ENCODE peak calls at places on chromosomes 7 and 10, in five cellular contexts. X is fibroblast of lung; K is esophagus squamous epithelium; G is CD8-positive, alpha-beta T cell; V is HCT116. Q is an unnamed sample.

GRCh38 chr10:124693801-124694416 is 50.3 kb downstream of the FAM53B start:
- DNase-seq in K (no peak), V (no peak), X (no peak), G (no peak), Q (no peak)

GRCh38 chr7:3404490-3404889 is 103.4 kb downstream of the SDK1 start:
- DNase-seq in G (no peak), V (no peak), K (no peak), X (peak), Q (no peak)

GRCh38 chr10:84460520-84460919 is 132.1 kb downstream of the CCSER2 start:
- DNase-seq in X (no peak), K (no peak), G (no peak), V (no peak), Q (no peak)

GRCh38 chr7:104627516-104627915 is 299.1 kb downstream of the LHFPL3 start:
- DNase-seq in K (no peak), G (no peak), V (no peak), X (peak), Q (peak)

GRCh38 chr7:42082144-42082543 is 154.9 kb downstream of the GLI3 start:
- DNase-seq in G (no peak), K (no peak), V (no peak), X (peak), Q (no peak)

GRCh38 chr10:122142652-122143237 is 128.4 kb upstream of the BTBD16 start:
- DNase-seq in G (no peak), X (no peak), K (no peak), V (no peak), Q (no peak)

GRCh38 chr7:35313575-35313974 is 59.7 kb upstream of the TBX20 start:
- DNase-seq in X (no peak), K (no peak), V (no peak), G (no peak), Q (no peak)

GRCh38 chr7:23277359-23277989 is 21.7 kb upstream of the MALSU1 start:
- DNase-seq in X (peak), V (peak), G (no peak), K (no peak), Q (no peak)

GRCh38 chr7:37208528-37208927 is 240.1 kb downstream of the ELMO1 start:
- DNase-seq in G (peak), X (peak), K (peak), V (peak), Q (no peak)

DNA sequence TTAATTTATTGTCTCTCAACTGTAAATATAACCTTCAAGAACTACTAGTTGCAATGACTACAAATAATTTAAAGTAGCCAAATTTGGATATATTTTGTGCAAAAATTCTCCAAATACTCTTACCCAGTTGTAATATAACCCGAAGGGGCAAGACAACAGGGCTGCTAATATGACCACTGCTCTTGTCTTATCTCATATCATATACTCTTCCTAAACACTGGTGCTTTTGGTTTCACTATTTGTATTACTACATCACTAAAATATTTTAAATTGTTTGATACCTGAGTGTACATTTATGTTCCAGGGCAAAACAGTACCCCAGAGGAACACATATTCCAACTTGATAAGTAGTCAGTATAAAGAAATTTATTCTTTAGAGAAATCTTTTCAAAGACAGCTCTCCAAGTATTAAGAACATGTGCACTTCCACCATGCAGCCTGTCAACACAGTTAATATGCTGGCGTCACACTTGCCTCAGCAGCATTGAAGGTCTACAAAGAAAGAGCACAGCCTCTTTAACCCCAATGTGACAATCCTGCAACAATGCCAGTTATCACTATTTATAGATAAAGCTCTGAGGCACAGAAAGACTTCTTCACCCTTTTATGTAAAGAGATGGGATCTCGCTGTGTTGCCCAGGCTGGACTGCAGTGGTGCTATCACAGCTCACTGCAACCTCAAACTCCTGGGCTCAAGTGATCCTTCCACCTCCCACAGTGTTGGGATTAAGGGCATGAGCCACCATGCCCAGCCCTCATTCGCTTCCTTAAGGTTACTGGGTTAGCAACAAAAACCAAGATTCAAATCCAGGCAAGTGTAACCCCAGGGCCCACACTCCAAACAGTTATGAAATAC is 37.8 kb downstream of the RHEB start:
- DNase-seq in G (no peak), V (no peak), K (no peak), X (no peak), Q (no peak)
- H3K27ac ChIP-seq in G (no peak), V (no peak), K (peak), X (no peak), Q (no peak)

DNA sequence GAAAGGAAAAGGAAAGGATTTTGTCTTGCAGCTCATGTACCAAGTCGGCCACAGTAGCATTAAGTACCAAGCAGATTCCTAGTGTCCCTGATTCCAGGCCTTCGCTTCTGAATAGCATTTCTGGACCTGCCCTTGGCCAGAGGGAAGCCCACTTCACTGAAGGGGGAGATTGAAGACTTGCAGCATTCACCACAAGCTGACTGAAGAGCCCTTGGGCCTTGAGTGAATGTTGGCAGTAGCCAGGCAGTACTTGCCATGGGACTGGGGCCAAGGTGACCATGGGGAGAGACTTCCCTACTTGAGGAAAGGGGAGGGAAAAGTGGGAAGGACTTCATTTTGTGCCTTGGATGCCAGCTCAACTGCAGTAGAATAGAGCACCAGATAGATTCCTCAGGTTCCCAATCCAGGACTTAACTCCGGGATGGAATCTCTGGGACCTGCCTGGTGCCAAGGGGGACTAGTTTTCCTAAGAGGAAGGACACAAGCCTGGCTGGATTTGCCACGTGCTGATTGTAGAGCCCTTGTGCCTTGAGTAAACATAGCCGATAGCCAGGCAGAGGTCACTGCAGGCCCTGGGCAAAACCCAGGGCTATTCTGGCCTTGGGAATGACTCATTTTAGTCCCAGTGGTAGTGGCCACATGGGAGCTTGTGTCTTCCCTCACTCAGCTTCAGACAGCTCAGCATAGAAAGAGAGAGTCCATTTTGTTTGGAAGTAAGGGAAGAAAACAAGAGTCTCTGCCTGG is 141.7 kb upstream of the KCND2 start:
- DNase-seq in G (no peak), V (no peak), X (no peak), K (no peak), Q (no peak)
- H3K27ac ChIP-seq in G (no peak), V (no peak), X (no peak), K (no peak), Q (no peak)

GRCh38 chr7:19080076-19080475 is 37.4 kb downstream of the TWIST1 start:
- DNase-seq in X (no peak), K (no peak), V (no peak), G (no peak), Q (no peak)
- H3K27ac ChIP-seq in X (no peak), K (no peak), V (no peak), G (no peak), Q (no peak)

GRCh38 chr10:119640875-119641526 is 10.2 kb upstream of the BAG3 start:
- DNase-seq in G (no peak), X (no peak), K (no peak), V (no peak), Q (no peak)

GRCh38 chr10:119634219-119634544 is 17.0 kb upstream of the BAG3 start:
- DNase-seq in G (no peak), K (no peak), X (peak), V (no peak), Q (no peak)

GRCh38 chr10:119638982-119639381 is 12.2 kb upstream of the BAG3 start:
- DNase-seq in G (no peak), K (no peak), V (no peak), X (no peak), Q (no peak)

GRCh38 chr10:119640384-119640783 is 10.8 kb upstream of the BAG3 start:
- DNase-seq in K (no peak), G (no peak), X (no peak), V (no peak), Q (no peak)

DNA sequence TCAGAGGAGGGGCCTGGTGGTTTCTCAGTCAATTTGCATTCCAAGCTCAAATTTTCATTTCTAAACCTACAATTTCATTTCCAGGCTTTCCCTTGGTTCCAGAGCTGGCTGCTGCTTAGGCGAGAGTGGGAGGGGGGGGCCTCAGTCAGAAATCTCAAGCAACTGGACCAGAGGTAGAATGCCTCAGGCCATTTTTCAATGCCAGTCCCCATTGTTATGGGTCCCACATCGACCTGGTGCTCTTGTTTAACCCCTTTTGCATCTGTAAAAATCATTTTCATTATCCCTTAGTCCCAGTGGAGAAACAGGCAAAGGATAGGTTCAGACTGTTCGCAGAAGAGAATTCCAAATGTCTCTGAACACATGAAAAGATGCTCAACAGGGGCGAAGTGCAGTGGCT is 13.5 kb upstream of the BAG3 start:
- DNase-seq in K (no peak), V (no peak), X (no peak), G (no peak), Q (no peak)
- H3K27ac ChIP-seq in K (no peak), V (no peak), X (no peak), G (no peak), Q (no peak)

DNA sequence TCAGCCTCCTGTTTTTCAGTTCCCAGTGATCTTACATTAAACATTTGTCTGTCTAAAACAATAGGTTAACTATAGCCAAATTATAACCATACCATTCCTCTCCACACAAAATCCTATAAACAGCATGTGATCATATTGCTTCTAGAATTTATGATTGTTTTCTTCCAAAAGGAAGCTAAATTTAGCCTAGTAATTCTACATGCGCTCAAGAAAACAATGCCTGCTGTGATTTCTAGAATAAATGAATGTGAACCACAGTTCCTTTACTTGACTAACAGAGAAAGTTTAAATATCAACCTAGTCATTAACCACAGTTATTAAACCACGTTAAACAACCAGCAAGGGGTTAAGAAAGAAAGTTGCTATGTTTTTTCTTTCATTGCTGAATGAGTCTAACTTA is 26.4 kb downstream of the MET start:
- DNase-seq in V (no peak), X (no peak), K (no peak), G (no peak), Q (no peak)
- H3K27ac ChIP-seq in V (peak), X (no peak), K (no peak), G (no peak), Q (no peak)

GRCh38 chr10:126250527-126251310 is 137.6 kb downstream of the ADAM12 start:
- DNase-seq in G (no peak), V (no peak), X (no peak), K (no peak), Q (no peak)
- H3K27ac ChIP-seq in G (no peak), V (no peak), X (no peak), K (peak), Q (no peak)

DNA sequence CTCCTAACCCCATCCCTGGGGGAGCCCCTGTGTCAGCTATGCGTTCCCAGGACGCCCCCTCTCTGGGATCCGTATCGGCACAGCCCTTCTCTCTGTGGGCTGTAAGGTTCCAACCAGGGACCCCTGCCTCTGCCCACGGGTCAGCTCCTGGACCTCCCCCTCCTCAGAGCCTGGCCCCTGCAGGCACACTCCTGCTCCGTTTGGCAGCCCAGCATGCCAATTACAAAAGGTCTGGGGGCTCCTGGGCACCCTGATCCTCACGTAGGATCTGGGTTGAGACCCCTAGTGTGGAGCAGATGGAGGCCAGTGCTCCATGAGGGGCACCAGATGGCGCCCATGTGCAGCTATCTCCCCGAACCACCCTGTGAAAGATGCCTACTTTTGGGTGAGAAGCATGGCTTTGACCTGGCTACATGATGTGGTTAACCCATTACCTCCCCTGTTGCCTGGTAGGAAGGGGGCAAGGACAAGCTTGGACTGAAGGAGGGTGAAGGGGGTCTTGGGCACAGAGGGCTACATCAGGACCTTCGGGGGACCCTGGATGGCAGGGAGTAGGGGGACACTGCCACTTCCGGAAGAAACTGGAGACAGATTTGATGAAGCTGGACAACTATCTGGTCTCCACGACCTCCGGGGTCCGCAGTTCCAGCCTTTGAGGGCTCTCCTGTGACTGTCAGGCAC is 9.0 kb downstream of the TACR2 start:
- DNase-seq in X (no peak), K (no peak), V (no peak), G (no peak), Q (no peak)
- H3K27ac ChIP-seq in X (peak), K (peak), V (no peak), G (no peak), Q (no peak)

DNA sequence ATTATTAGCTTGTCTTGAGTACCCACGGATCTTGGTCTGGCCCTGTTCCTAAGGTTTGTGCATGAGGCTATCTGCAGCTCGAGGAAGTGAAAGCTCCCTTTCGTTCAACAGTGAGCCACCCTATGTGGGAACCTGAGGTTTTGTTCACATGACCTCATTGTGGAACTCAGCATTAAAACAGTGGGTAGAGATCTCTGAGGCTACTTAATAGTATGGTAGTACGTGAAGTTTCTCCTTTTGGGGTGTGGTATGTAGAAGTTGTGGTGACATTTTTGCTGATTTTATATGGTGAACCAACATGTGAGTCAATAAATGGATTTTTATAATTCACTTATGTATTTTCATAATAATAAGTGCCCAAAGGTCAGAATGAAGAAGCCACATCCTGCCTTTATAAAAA is 252.7 kb upstream of the FERD3L start:
- DNase-seq in K (no peak), X (peak), G (no peak), V (no peak), Q (no peak)
- H3K27ac ChIP-seq in K (no peak), X (no peak), G (no peak), V (no peak), Q (no peak)

DNA sequence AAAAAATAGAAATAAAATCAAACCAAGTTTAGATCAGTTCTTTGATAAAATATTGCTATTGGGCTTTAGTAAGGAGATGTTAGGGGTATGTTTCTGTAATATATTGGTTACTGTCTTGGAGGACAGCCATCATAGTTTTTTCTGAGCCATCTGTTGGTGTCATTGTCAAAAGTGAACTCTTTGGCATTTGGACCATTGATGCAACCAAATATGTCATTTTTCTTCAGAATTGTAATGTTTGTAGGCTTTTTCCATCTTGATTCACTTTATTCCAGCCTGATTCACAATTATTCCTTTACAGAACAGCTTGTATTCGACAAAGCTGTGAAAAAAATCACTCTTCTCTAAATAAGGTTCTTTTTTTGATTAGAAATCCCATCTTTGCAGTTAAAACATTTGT is 37.5 kb downstream of the SMNDC1 start:
- DNase-seq in X (no peak), G (no peak), V (no peak), K (no peak), Q (no peak)
- H3K27ac ChIP-seq in X (no peak), G (no peak), V (no peak), K (no peak), Q (no peak)

GRCh38 chr10:43322769-43323168 is 48.7 kb upstream of the FXYD4 start:
- DNase-seq in V (no peak), K (peak), X (peak), G (peak), Q (peak)
- H3K27ac ChIP-seq in V (no peak), K (no peak), X (no peak), G (no peak), Q (no peak)